ENCODE peak calls at places on chromosomes 4 and X, in seven cellular contexts. D, Y, H, U, A, C and L are unnamed samples.
A peak's percentile ranks its signal among the peaks of the same experiment; 100 is the strongest.

GRCh38 chr4:128228778-128229457 is 58.7 kb downstream of the PGRMC2 start:
- DNase-seq in C (no peak), H (no peak), A (no peak), U (peak; percentile 5), Y (no peak), D (no peak), L (no peak)

GRCh38 chr4:95059630-95060029 is 301.9 kb downstream of the BMPR1B start:
- DNase-seq in H (no peak), A (no peak), D (no peak), C (no peak), U (no peak), Y (no peak), L (no peak)

GRCh38 chrX:70664726-70665125 is 220.1 kb downstream of the DLG3 start:
- DNase-seq in C (no peak), H (no peak), Y (no peak), A (no peak), D (no peak), U (no peak), L (no peak)

GRCh38 chr4:147828361-147828760 is 96.5 kb downstream of the ARHGAP10 start:
- DNase-seq in D (no peak), C (no peak), H (no peak), Y (no peak), U (no peak), A (no peak), L (no peak)

GRCh38 chrX:71996826-71997225 is 86.2 kb downstream of the NHSL2 start:
- DNase-seq in Y (no peak), U (peak; percentile 91), A (peak; percentile 70), C (no peak), D (no peak), H (no peak), L (no peak)

GRCh38 chr4:56209767-56210166 is 177.5 kb downstream of the AASDH start:
- DNase-seq in H (no peak), C (no peak), Y (no peak), A (no peak), U (peak; percentile 51), D (no peak), L (no peak)

GRCh38 chr4:476501-476900 is 22.5 kb downstream of the ZNF721 start:
- DNase-seq in D (no peak), H (peak; percentile 65), Y (no peak), A (no peak), C (no peak), U (no peak), L (no peak)

GRCh38 chrX:119654112-119654531 is 38.8 kb downstream of the SEPTIN6 start:
- DNase-seq in Y (no peak), C (no peak), U (peak; percentile 58), A (no peak), D (no peak), H (no peak), L (peak; percentile 7)

GRCh38 chrX:103398321-103398937 is 22.1 kb downstream of the BEX3 start:
- DNase-seq in H (peak; percentile 78), D (no peak), A (no peak), Y (no peak), C (no peak), U (peak; percentile 37), L (no peak)

GRCh38 chr4:119138046-119138445 is 2.4 kb downstream of the MYOZ2 start:
- DNase-seq in U (no peak), C (no peak), D (no peak), Y (no peak), A (no peak), H (no peak), L (no peak)

GRCh38 chr4:74283614-74284013 is 24.7 kb upstream of the EPGN start:
- DNase-seq in Y (no peak), U (no peak), A (no peak), H (peak; percentile 79), D (no peak), C (no peak), L (peak; percentile 26)

GRCh38 chr4:140242357-140243284 is 88.6 kb upstream of the MAML3 start:
- DNase-seq in U (no peak), A (no peak), D (no peak), C (no peak), H (no peak), Y (no peak), L (no peak)

GRCh38 chr4:77820836-77821561 is 1.8 kb upstream of the CNOT6L start:
- DNase-seq in U (no peak), H (no peak), Y (no peak), D (no peak), C (no peak), A (no peak), L (peak; percentile 26)

GRCh38 chrX:139559383-139560042 is 29.0 kb downstream of the F9 start:
- DNase-seq in D (peak; percentile 47), Y (no peak), A (no peak), H (peak; percentile 24), U (peak; percentile 55), C (no peak), L (peak; percentile 46)

GRCh38 chr4:123176605-123177004 is 220.0 kb upstream of the SPRY1 start:
- DNase-seq in C (no peak), H (no peak), D (no peak), U (no peak), A (no peak), Y (no peak), L (no peak)

GRCh38 chrX:118773782-118774181 is 46.4 kb downstream of the IL13RA1 start:
- DNase-seq in A (no peak), U (no peak), C (no peak), H (no peak), D (peak; percentile 46), Y (no peak), L (peak; percentile 59)

GRCh38 chr4:128565054-128565453 is 244.4 kb upstream of the JADE1 start:
- DNase-seq in H (no peak), D (no peak), C (no peak), A (no peak), Y (no peak), U (no peak), L (no peak)

GRCh38 chrX:133325422-133325821 is 89.9 kb downstream of the GPC4 start:
- DNase-seq in A (no peak), Y (no peak), H (no peak), C (no peak), U (no peak), D (no peak), L (no peak)

GRCh38 chrX:68823413-68824151 is 5.2 kb upstream of the EFNB1 start:
- DNase-seq in A (no peak), H (no peak), D (no peak), U (peak; percentile 77), Y (no peak), C (no peak), L (no peak)

GRCh38 chr4:6937748-6938147 is 28.1 kb downstream of the TBC1D14 start:
- DNase-seq in D (no peak), U (peak; percentile 76), C (no peak), H (no peak), Y (no peak), A (no peak), L (no peak)

GRCh38 chrX:119488749-119489148 is 20.5 kb downstream of the SLC25A5 start:
- DNase-seq in H (peak; percentile 7), Y (no peak), U (peak; percentile 40), D (no peak), C (peak; percentile 45), A (peak; percentile 38), L (peak; percentile 51)

GRCh38 chr4:150867148-150867547 is 147.9 kb downstream of the LRBA start:
- DNase-seq in A (no peak), C (no peak), D (no peak), Y (no peak), H (peak; percentile 46), U (peak; percentile 19), L (peak; percentile 74)

GRCh38 chrX:17164936-17165335 is 210.1 kb upstream of the NHS start:
- DNase-seq in A (no peak), D (no peak), Y (no peak), U (no peak), H (no peak), C (no peak), L (no peak)

GRCh38 chrX:149045645-149046210 is 459.4 kb downstream of the IDS start:
- DNase-seq in H (no peak), D (no peak), A (no peak), Y (no peak), C (no peak), U (no peak), L (no peak)

GRCh38 chrX:42748067-42748850 is 29.7 kb downstream of the PPP1R2C start:
- DNase-seq in Y (no peak), C (no peak), D (no peak), A (no peak), U (no peak), H (no peak), L (no peak)